ENCODE peak calls at places on chromosomes 2 and 18, in four cellular contexts. B is bronchial epithelial cell, M is Calu3, P is fibroblast of lung. S is an unnamed sample.

GRCh38 chr2:172358784-172359556 is 68.4 kb upstream of the ITGA6 start:
- DNase-seq in B (no peak), M (no peak), P (peak), S (no peak)

GRCh38 chr2:70995227-70995729 is 605 bp upstream of the TEX261 start:
- DNase-seq in B (peak), M (peak), P (peak), S (peak)

GRCh38 chr2:109058215-109058614 is 69.2 kb upstream of the EDAR start:
- DNase-seq in B (no peak), M (no peak), P (no peak), S (no peak)

GRCh38 chr2:37654932-37655331 is 16.5 kb downstream of the CDC42EP3 start:
- DNase-seq in B (no peak), M (no peak), P (peak), S (no peak)

GRCh38 chr2:75595541-75596395 is 35.0 kb upstream of the EVA1A start:
- DNase-seq in B (no peak), M (no peak), P (peak), S (peak)

GRCh38 chr2:60530660-60531276 is 22.7 kb downstream of the BCL11A start:
- DNase-seq in B (no peak), M (peak), P (peak), S (peak)

GRCh38 chr2:212007972-212008371 is 530.6 kb downstream of the ERBB4 start:
- DNase-seq in B (no peak), M (no peak), P (no peak), S (no peak)

GRCh38 chr2:13522917-13523821 is 806.4 kb downstream of the TRIB2 start:
- DNase-seq in B (peak), M (peak), P (peak), S (peak)

GRCh38 chr2:105752691-105753090 is 8.0 kb downstream of the NCK2 start:
- DNase-seq in B (no peak), M (no peak), P (no peak), S (no peak)

GRCh38 chr18:26719909-26720308 is 145.6 kb downstream of the AQP4 start:
- DNase-seq in B (no peak), M (no peak), P (no peak), S (peak)

GRCh38 chr18:36572135-36572856 is 256.5 kb downstream of the TPGS2 start:
- DNase-seq in B (peak), M (peak), P (peak), S (peak)
- TF ChIP-seq CTCF in B (peak), M (peak), P (peak), S (peak)

DNA sequence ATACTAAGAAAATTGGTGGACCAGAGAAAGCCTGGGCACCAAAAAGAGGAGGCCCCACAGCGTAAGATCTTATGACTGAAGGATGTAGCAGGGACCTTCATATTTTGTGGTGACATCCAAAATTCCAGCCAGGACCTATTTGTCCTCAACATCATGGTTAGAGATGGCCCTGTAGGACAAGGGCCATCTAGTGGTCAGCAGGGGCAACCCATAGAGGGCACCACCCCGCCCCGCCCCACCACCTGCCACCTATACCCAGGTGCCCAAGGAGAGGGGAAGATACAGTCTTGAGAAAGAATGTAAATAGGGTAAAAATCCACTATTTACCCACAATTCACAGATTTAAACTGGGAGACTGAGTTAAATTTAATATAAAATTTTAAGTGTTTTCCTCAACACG is 59.6 kb upstream of the TMEM163 start:
- DNase-seq in B (no peak), M (no peak), P (no peak), S (peak)
- TF ChIP-seq CTCF in B (no peak), M (peak), P (no peak), S (no peak)

GRCh38 chr18:11310476-11311086 is 161.2 kb upstream of the PIEZO2 start:
- DNase-seq in B (peak), M (peak), P (no peak), S (peak)

GRCh38 chr18:11308499-11308898 is 159.1 kb upstream of the PIEZO2 start:
- DNase-seq in B (no peak), M (no peak), P (peak), S (peak)

GRCh38 chr18:11307716-11308115 is 158.3 kb upstream of the PIEZO2 start:
- DNase-seq in B (no peak), M (no peak), P (no peak), S (no peak)

GRCh38 chr18:11305507-11305906 is 156.1 kb upstream of the PIEZO2 start:
- DNase-seq in B (no peak), M (no peak), P (no peak), S (no peak)

DNA sequence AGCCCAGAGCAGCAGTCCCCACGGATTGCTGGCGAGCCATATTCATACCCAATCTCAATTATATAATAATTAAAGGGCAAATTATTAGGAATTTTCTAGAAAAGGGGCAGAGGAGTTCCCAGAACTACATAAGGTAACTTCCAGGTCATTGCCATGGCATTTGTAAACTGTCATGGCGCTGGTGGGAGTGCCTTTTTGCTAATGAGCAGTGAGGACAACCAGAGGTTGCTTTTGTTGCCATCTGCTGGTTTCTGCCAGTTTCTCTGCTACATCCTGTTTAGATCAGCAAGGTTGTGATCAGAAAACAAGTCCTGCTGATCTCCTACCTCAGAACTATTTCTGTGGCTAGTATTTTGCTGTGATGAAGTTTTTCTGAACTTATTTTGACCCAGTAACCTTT is 159.8 kb upstream of the PIEZO2 start:
- DNase-seq in B (no peak), M (no peak), P (no peak), S (peak)
- TF ChIP-seq CTCF in B (no peak), M (no peak), P (no peak), S (no peak)

DNA sequence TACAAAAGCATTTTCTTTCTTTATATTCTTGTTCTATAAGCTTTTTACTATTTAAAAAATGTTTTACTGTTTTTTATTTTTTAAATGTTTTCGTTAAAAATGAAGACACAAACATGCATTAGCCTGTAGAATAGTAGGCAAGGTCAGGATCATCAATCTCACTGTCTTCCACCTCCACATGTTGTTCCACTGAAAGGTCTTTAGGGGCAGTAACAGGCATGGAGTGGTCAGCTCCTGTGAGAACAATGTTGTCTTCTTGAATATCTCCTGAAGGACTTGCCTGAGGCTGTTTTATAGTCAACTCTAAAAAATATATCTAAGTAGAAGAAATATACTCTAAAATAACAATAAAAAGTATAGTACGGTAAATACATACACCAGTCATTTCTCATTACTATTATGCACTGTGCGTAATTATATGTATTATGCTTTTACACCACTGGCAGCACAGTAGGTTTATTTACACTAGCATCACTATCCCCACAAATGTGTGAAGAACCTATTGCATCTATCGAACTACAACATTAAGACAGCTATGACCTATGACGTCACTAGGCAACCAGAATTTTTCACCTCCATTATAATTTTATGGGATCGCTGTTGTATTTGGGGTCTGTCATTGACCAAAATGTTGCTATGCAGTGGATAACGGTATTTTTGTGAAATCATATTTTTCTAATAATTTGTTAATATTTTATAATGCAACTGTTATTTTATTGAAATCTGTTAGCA is 764.3 kb downstream of the METTL4 start:
- DNase-seq in B (no peak), M (no peak), P (no peak), S (no peak)
- TF ChIP-seq CTCF in B (no peak), M (no peak), P (no peak), S (no peak)

DNA sequence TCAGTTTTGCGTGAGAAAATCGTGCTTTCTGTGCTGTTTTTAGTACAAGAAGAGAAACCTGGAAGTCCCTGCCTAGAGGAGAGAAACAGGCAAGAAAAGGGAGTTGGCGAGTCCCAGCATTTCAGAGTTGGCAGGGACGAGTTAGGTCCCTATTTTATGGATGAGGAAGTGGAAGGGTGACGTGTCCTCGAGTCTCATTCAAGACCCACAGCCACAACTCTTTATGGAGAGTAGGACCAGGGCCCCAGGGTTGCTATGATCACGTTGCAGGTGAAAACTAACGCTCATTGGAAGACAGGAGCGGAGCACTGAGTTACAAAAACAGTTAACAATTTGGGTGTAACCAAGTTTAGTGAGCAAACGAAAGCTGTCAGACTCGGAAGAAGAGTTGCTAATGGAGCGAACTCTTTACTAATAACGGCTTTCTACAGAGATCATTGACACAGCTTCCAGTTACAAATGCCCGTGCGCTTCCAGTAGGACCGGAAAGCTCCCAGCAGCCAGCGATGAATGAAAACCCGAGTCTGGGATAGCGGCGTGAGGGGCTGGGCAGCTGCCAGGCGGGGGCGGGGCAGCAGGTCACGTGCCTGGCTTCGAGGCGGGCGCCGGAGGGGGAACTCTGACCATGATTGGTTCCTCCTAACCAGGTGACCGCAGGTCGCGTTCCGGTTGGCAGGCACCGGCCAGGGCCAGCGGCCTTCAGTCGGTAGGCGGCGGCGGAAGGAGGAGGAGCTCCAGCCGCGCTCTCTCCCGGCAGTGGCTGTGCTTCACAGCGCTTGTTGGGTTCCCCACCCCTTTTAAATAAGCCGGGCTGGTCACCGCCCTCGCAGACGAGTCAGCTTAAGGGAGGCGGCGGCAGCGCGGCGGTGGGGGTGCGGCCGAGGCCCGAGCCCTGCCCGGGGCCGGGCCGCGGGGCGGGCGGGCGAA is at the start of gene CCNYL1:
- DNase-seq in B (peak), M (peak), P (peak), S (peak)
- TF ChIP-seq CTCF in B (peak), M (no peak), P (no peak), S (no peak)

GRCh38 chr2:218093879-218094278 is 24.8 kb downstream of the RUFY4 start:
- DNase-seq in B (no peak), M (no peak), P (no peak), S (peak)
- TF ChIP-seq CTCF in B (no peak), M (no peak), P (no peak), S (no peak)

GRCh38 chr2:177391822-177392372 is 676 bp upstream of the AGPS start:
- DNase-seq in B (no peak), M (no peak), P (no peak), S (peak)

GRCh38 chr2:177393381-177393780 is 808 bp downstream of the AGPS start:
- DNase-seq in B (peak), M (peak), P (peak), S (peak)

GRCh38 chr2:177393824-177394614 is 1.4 kb downstream of the AGPS start:
- DNase-seq in B (no peak), M (no peak), P (no peak), S (no peak)

GRCh38 chr2:177394622-177395021 is 2.0 kb downstream of the AGPS start:
- DNase-seq in B (no peak), M (no peak), P (no peak), S (no peak)

DNA sequence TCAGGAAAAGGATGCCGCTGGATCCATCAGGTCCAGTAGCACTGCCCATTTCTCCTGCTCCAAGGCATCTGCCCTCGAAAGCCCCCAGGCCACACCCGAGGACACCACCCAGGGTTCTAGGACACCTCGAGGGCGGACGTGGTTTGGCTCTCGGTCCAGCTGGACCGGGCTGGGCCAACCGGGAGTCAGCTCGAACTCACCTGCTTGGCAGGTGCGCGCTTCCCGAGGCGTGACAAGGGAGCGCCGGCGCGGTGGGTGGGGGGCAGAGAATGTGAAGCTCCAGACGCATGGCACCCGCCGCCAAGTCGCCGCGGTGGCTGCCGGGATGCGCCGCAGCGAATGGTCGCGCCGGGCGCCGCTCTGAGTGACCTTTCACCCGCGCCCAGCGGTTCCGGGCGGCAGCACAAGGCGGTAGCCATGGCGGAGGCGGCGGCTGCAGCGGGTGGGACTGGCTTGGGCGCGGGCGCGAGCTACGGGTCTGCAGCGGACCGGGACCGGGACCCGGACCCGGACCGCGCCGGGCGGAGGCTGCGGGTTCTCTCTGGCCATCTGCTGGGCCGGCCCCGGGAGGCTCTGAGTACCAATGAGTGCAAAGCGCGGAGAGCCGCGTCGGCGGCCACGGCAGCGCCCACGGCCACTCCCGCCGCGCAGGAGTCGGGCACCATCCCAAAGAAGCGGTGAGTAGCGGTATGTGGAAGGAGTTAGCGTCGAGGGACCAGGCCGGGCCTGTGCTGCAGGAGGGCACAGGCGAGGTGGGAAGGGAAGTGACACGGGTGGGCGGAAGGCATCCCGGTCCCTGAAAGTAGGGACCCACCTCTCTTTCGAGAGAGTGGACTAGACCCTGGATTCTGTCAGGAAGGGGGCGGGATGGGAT is at the start of gene AGPS:
- DNase-seq in B (peak), M (peak), P (peak), S (peak)
- TF ChIP-seq CTCF in B (peak), M (peak), P (no peak), S (peak)

GRCh38 chr2:11416931-11417330 is 49.0 kb downstream of the E2F6 start:
- DNase-seq in B (no peak), M (no peak), P (no peak), S (no peak)

GRCh38 chr2:11419781-11420180 is 46.2 kb downstream of the E2F6 start:
- DNase-seq in B (no peak), M (no peak), P (no peak), S (no peak)

GRCh38 chr2:11416191-11416590 is 49.8 kb downstream of the E2F6 start:
- DNase-seq in B (no peak), M (no peak), P (no peak), S (no peak)

GRCh38 chr2:11420190-11420589 is 45.8 kb downstream of the E2F6 start:
- DNase-seq in B (no peak), M (no peak), P (no peak), S (no peak)

GRCh38 chr2:11417946-11418585 is 47.9 kb downstream of the E2F6 start:
- DNase-seq in B (no peak), M (peak), P (no peak), S (peak)
- TF ChIP-seq CTCF in B (peak), M (peak), P (peak), S (peak)

DNA sequence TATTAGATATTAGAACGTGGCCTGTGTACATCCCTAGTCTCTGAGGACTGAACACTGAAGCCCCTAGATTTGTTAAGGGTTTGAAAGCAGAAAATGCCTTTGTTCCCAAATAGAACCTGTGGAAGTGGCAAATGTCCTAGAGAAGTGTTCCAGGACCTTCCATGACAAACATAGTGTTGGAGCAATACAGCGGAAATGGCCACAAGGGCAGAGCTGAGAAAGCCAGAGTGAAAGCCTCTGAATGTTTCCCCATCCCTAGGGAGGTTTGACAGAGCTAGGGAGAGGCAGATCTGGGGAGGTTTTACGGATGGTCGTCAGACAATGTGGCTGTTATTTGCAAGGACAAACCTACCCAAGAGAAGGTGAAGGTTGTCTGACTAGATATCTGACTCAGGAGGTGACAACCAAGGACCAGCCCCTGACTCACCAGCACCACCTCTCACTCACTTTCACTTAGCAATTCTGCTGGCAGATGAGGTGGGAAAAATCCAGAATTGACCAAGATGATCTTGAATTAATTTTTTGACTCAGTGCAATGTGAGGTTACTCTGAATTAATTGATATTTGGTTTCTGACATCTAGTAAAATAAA is 24.1 kb downstream of the RBM43 start:
- DNase-seq in B (peak), M (peak), P (peak), S (peak)
- TF ChIP-seq CTCF in B (no peak), M (no peak), P (no peak), S (no peak)

GRCh38 chr2:195094330-195094729 is 562.7 kb upstream of the SLC39A10 start:
- DNase-seq in B (peak), M (no peak), P (peak), S (peak)

GRCh38 chr2:195092341-195092740 is 564.7 kb upstream of the SLC39A10 start:
- DNase-seq in B (no peak), M (no peak), P (no peak), S (no peak)
- TF ChIP-seq CTCF in B (no peak), M (no peak), P (no peak), S (no peak)